ENCODE peak calls at places on chromosome 1, in eight cellular contexts. One of them, this sample, is unnamed.

GRCh38 chr1:115782571-115783281 is 14.2 kb upstream of the CASQ2 start:
- DNase-seq in A549: no peak
- DNase-seq in PC-9: peak
- DNase-seq in effector memory CD4-positive, alpha-beta T cell: no peak
- DNase-seq in RWPE1: peak
- DNase-seq in heart left ventricle: no peak
- DNase-seq in tibial nerve: no peak
- DNase-seq in CD8-positive, alpha-beta T cell: no peak
- DNase-seq in this sample: no peak

GRCh38 chr1:166165661-166166399 is 971 bp downstream of the FAM78B start:
- DNase-seq in PC-9: no peak
- DNase-seq in A549: no peak
- DNase-seq in CD8-positive, alpha-beta T cell: no peak
- DNase-seq in effector memory CD4-positive, alpha-beta T cell: no peak
- DNase-seq in RWPE1: no peak
- DNase-seq in tibial nerve: no peak
- DNase-seq in heart left ventricle: no peak
- DNase-seq in this sample: peak

GRCh38 chr1:40819101-40819500 is 35.5 kb downstream of the KCNQ4 start:
- DNase-seq in RWPE1: no peak
- DNase-seq in tibial nerve: no peak
- DNase-seq in A549: no peak
- DNase-seq in CD8-positive, alpha-beta T cell: no peak
- DNase-seq in effector memory CD4-positive, alpha-beta T cell: no peak
- DNase-seq in heart left ventricle: no peak
- DNase-seq in PC-9: no peak
- DNase-seq in this sample: no peak

GRCh38 chr1:174052621-174053020 is 30.5 kb upstream of the RC3H1 start:
- DNase-seq in RWPE1: no peak
- DNase-seq in CD8-positive, alpha-beta T cell: no peak
- DNase-seq in heart left ventricle: no peak
- DNase-seq in A549: no peak
- DNase-seq in effector memory CD4-positive, alpha-beta T cell: no peak
- DNase-seq in PC-9: no peak
- DNase-seq in tibial nerve: no peak
- DNase-seq in this sample: no peak

GRCh38 chr1:21544095-21544494 is 34.9 kb downstream of the ALPL start:
- DNase-seq in tibial nerve: no peak
- DNase-seq in A549: no peak
- DNase-seq in RWPE1: no peak
- DNase-seq in heart left ventricle: no peak
- DNase-seq in effector memory CD4-positive, alpha-beta T cell: no peak
- DNase-seq in PC-9: no peak
- DNase-seq in CD8-positive, alpha-beta T cell: no peak
- DNase-seq in this sample: no peak

GRCh38 chr1:183493540-183494245 is 21.4 kb downstream of the SMG7 start:
- DNase-seq in effector memory CD4-positive, alpha-beta T cell: no peak
- DNase-seq in A549: no peak
- DNase-seq in CD8-positive, alpha-beta T cell: no peak
- DNase-seq in heart left ventricle: no peak
- DNase-seq in PC-9: peak
- DNase-seq in RWPE1: no peak
- DNase-seq in tibial nerve: no peak
- DNase-seq in this sample: no peak

GRCh38 chr1:101898137-101898536 is 98.6 kb downstream of the OLFM3 start:
- DNase-seq in tibial nerve: no peak
- DNase-seq in effector memory CD4-positive, alpha-beta T cell: no peak
- DNase-seq in RWPE1: no peak
- DNase-seq in heart left ventricle: no peak
- DNase-seq in CD8-positive, alpha-beta T cell: no peak
- DNase-seq in A549: no peak
- DNase-seq in PC-9: no peak
- DNase-seq in this sample: no peak

GRCh38 chr1:27724961-27725373 is 794 bp upstream of the FAM76A start:
- DNase-seq in CD8-positive, alpha-beta T cell: no peak
- DNase-seq in A549: no peak
- DNase-seq in PC-9: no peak
- DNase-seq in heart left ventricle: peak
- DNase-seq in tibial nerve: no peak
- DNase-seq in effector memory CD4-positive, alpha-beta T cell: no peak
- DNase-seq in RWPE1: no peak
- DNase-seq in this sample: peak

GRCh38 chr1:46996659-46997281 is 26.7 kb upstream of the CYP4X1 start:
- DNase-seq in CD8-positive, alpha-beta T cell: no peak
- DNase-seq in A549: no peak
- DNase-seq in effector memory CD4-positive, alpha-beta T cell: no peak
- DNase-seq in RWPE1: no peak
- DNase-seq in heart left ventricle: no peak
- DNase-seq in tibial nerve: no peak
- DNase-seq in PC-9: no peak
- DNase-seq in this sample: no peak

GRCh38 chr1:150535511-150536281 is 13.5 kb upstream of the ADAMTSL4 start:
- DNase-seq in effector memory CD4-positive, alpha-beta T cell: no peak
- DNase-seq in CD8-positive, alpha-beta T cell: no peak
- DNase-seq in A549: no peak
- DNase-seq in heart left ventricle: no peak
- DNase-seq in PC-9: peak
- DNase-seq in tibial nerve: no peak
- DNase-seq in RWPE1: no peak
- DNase-seq in this sample: no peak

GRCh38 chr1:71706030-71706671 is 576.2 kb downstream of the NEGR1 start:
- DNase-seq in tibial nerve: no peak
- DNase-seq in PC-9: no peak
- DNase-seq in effector memory CD4-positive, alpha-beta T cell: no peak
- DNase-seq in RWPE1: no peak
- DNase-seq in heart left ventricle: no peak
- DNase-seq in CD8-positive, alpha-beta T cell: no peak
- DNase-seq in A549: no peak
- DNase-seq in this sample: no peak

GRCh38 chr1:93695411-93696005 is 13.9 kb upstream of the BCAR3 start:
- DNase-seq in PC-9: peak
- DNase-seq in RWPE1: no peak
- DNase-seq in tibial nerve: no peak
- DNase-seq in CD8-positive, alpha-beta T cell: no peak
- DNase-seq in A549: no peak
- DNase-seq in heart left ventricle: no peak
- DNase-seq in effector memory CD4-positive, alpha-beta T cell: no peak
- DNase-seq in this sample: no peak

GRCh38 chr1:154326546-154327465 is 1.5 kb downstream of the ATP8B2 start:
- DNase-seq in PC-9: no peak
- DNase-seq in A549: no peak
- DNase-seq in heart left ventricle: no peak
- DNase-seq in RWPE1: peak
- DNase-seq in CD8-positive, alpha-beta T cell: no peak
- DNase-seq in effector memory CD4-positive, alpha-beta T cell: no peak
- DNase-seq in tibial nerve: peak
- DNase-seq in this sample: peak

GRCh38 chr1:26537951-26538352 is 8.4 kb downstream of the RPS6KA1 start:
- DNase-seq in A549: peak
- DNase-seq in CD8-positive, alpha-beta T cell: no peak
- DNase-seq in effector memory CD4-positive, alpha-beta T cell: no peak
- DNase-seq in RWPE1: peak
- DNase-seq in heart left ventricle: no peak
- DNase-seq in PC-9: peak
- DNase-seq in tibial nerve: no peak
- DNase-seq in this sample: no peak

GRCh38 chr1:113804421-113805255 is 7.6 kb downstream of the RSBN1 start:
- DNase-seq in heart left ventricle: no peak
- DNase-seq in PC-9: peak
- DNase-seq in effector memory CD4-positive, alpha-beta T cell: no peak
- DNase-seq in CD8-positive, alpha-beta T cell: no peak
- DNase-seq in A549: peak
- DNase-seq in tibial nerve: no peak
- DNase-seq in RWPE1: peak
- DNase-seq in this sample: no peak

GRCh38 chr1:18109756-18110597 is 2.4 kb downstream of the IGSF21 start:
- DNase-seq in CD8-positive, alpha-beta T cell: no peak
- DNase-seq in RWPE1: no peak
- DNase-seq in heart left ventricle: peak
- DNase-seq in A549: peak
- DNase-seq in PC-9: no peak
- DNase-seq in effector memory CD4-positive, alpha-beta T cell: no peak
- DNase-seq in tibial nerve: peak
- DNase-seq in this sample: peak

GRCh38 chr1:107648071-107648470 is 316.9 kb downstream of the VAV3 start:
- DNase-seq in heart left ventricle: no peak
- DNase-seq in tibial nerve: no peak
- DNase-seq in PC-9: no peak
- DNase-seq in RWPE1: peak
- DNase-seq in effector memory CD4-positive, alpha-beta T cell: no peak
- DNase-seq in A549: no peak
- DNase-seq in CD8-positive, alpha-beta T cell: no peak
- DNase-seq in this sample: no peak

GRCh38 chr1:8003431-8004112 is 22.5 kb downstream of the ERRFI1 start:
- DNase-seq in RWPE1: no peak
- DNase-seq in effector memory CD4-positive, alpha-beta T cell: no peak
- DNase-seq in PC-9: no peak
- DNase-seq in CD8-positive, alpha-beta T cell: no peak
- DNase-seq in heart left ventricle: no peak
- DNase-seq in tibial nerve: no peak
- DNase-seq in A549: no peak
- DNase-seq in this sample: no peak

GRCh38 chr1:203289281-203289981 is 15.9 kb upstream of the BTG2 start:
- DNase-seq in effector memory CD4-positive, alpha-beta T cell: peak
- DNase-seq in tibial nerve: no peak
- DNase-seq in heart left ventricle: peak
- DNase-seq in PC-9: no peak
- DNase-seq in CD8-positive, alpha-beta T cell: peak
- DNase-seq in A549: no peak
- DNase-seq in RWPE1: no peak
- DNase-seq in this sample: no peak

GRCh38 chr1:66352783-66353182 is 181.2 kb upstream of the SGIP1 start:
- DNase-seq in tibial nerve: no peak
- DNase-seq in heart left ventricle: no peak
- DNase-seq in A549: no peak
- DNase-seq in PC-9: no peak
- DNase-seq in effector memory CD4-positive, alpha-beta T cell: no peak
- DNase-seq in CD8-positive, alpha-beta T cell: no peak
- DNase-seq in RWPE1: no peak
- DNase-seq in this sample: no peak

GRCh38 chr1:39393645-39394044 is 97.8 kb upstream of the BMP8A start:
- DNase-seq in effector memory CD4-positive, alpha-beta T cell: no peak
- DNase-seq in tibial nerve: no peak
- DNase-seq in CD8-positive, alpha-beta T cell: no peak
- DNase-seq in PC-9: no peak
- DNase-seq in heart left ventricle: no peak
- DNase-seq in RWPE1: no peak
- DNase-seq in A549: no peak
- DNase-seq in this sample: no peak

GRCh38 chr1:78061825-78062523 is 16.2 kb downstream of the GIPC2 start:
- DNase-seq in tibial nerve: no peak
- DNase-seq in RWPE1: no peak
- DNase-seq in effector memory CD4-positive, alpha-beta T cell: no peak
- DNase-seq in heart left ventricle: no peak
- DNase-seq in CD8-positive, alpha-beta T cell: no peak
- DNase-seq in PC-9: peak
- DNase-seq in A549: no peak
- DNase-seq in this sample: no peak

GRCh38 chr1:80533178-80533577 is 1267.6 kb upstream of the ADGRL2 start:
- DNase-seq in tibial nerve: no peak
- DNase-seq in CD8-positive, alpha-beta T cell: no peak
- DNase-seq in heart left ventricle: no peak
- DNase-seq in effector memory CD4-positive, alpha-beta T cell: no peak
- DNase-seq in PC-9: no peak
- DNase-seq in RWPE1: no peak
- DNase-seq in A549: no peak
- DNase-seq in this sample: no peak

GRCh38 chr1:109322974-109323373 is 16.2 kb upstream of the MYBPHL start:
- DNase-seq in tibial nerve: no peak
- DNase-seq in effector memory CD4-positive, alpha-beta T cell: no peak
- DNase-seq in RWPE1: no peak
- DNase-seq in heart left ventricle: no peak
- DNase-seq in A549: no peak
- DNase-seq in PC-9: no peak
- DNase-seq in CD8-positive, alpha-beta T cell: no peak
- DNase-seq in this sample: no peak
- H3K27ac ChIP-seq in tibial nerve: no peak
- H3K27ac ChIP-seq in effector memory CD4-positive, alpha-beta T cell: no peak
- H3K27ac ChIP-seq in RWPE1: no peak
- H3K27ac ChIP-seq in heart left ventricle: no peak
- H3K27ac ChIP-seq in A549: no peak
- H3K27ac ChIP-seq in PC-9: no peak
- H3K27ac ChIP-seq in CD8-positive, alpha-beta T cell: no peak
- H3K27ac ChIP-seq in this sample: no peak

GRCh38 chr1:161886589-161886988 is 120.5 kb downstream of the ATF6 start:
- DNase-seq in A549: no peak
- DNase-seq in effector memory CD4-positive, alpha-beta T cell: no peak
- DNase-seq in tibial nerve: no peak
- DNase-seq in heart left ventricle: no peak
- DNase-seq in RWPE1: no peak
- DNase-seq in PC-9: no peak
- DNase-seq in CD8-positive, alpha-beta T cell: no peak
- DNase-seq in this sample: no peak

GRCh38 chr1:161885759-161886158 is 119.6 kb downstream of the ATF6 start:
- DNase-seq in A549: no peak
- DNase-seq in heart left ventricle: no peak
- DNase-seq in PC-9: no peak
- DNase-seq in tibial nerve: no peak
- DNase-seq in effector memory CD4-positive, alpha-beta T cell: no peak
- DNase-seq in CD8-positive, alpha-beta T cell: no peak
- DNase-seq in RWPE1: no peak
- DNase-seq in this sample: no peak

GRCh38 chr1:161884475-161884874 is 118.4 kb downstream of the ATF6 start:
- DNase-seq in RWPE1: no peak
- DNase-seq in CD8-positive, alpha-beta T cell: no peak
- DNase-seq in PC-9: no peak
- DNase-seq in A549: no peak
- DNase-seq in effector memory CD4-positive, alpha-beta T cell: no peak
- DNase-seq in heart left ventricle: no peak
- DNase-seq in tibial nerve: no peak
- DNase-seq in this sample: no peak

GRCh38 chr1:161887724-161888287 is 121.7 kb downstream of the ATF6 start:
- DNase-seq in RWPE1: no peak
- DNase-seq in PC-9: no peak
- DNase-seq in effector memory CD4-positive, alpha-beta T cell: no peak
- DNase-seq in tibial nerve: no peak
- DNase-seq in A549: no peak
- DNase-seq in heart left ventricle: no peak
- DNase-seq in CD8-positive, alpha-beta T cell: no peak
- DNase-seq in this sample: no peak

GRCh38 chr1:161885013-161885412 is 118.9 kb downstream of the ATF6 start:
- DNase-seq in PC-9: no peak
- DNase-seq in CD8-positive, alpha-beta T cell: no peak
- DNase-seq in tibial nerve: no peak
- DNase-seq in effector memory CD4-positive, alpha-beta T cell: no peak
- DNase-seq in RWPE1: peak
- DNase-seq in A549: peak
- DNase-seq in heart left ventricle: no peak
- DNase-seq in this sample: peak
- H3K27ac ChIP-seq in PC-9: no peak
- H3K27ac ChIP-seq in CD8-positive, alpha-beta T cell: no peak
- H3K27ac ChIP-seq in tibial nerve: peak
- H3K27ac ChIP-seq in effector memory CD4-positive, alpha-beta T cell: no peak
- H3K27ac ChIP-seq in RWPE1: no peak
- H3K27ac ChIP-seq in A549: peak
- H3K27ac ChIP-seq in heart left ventricle: no peak
- H3K27ac ChIP-seq in this sample: no peak

GRCh38 chr1:119141660-119142059 is 1.2 kb upstream of the WARS2 start:
- DNase-seq in A549: no peak
- DNase-seq in heart left ventricle: no peak
- DNase-seq in RWPE1: no peak
- DNase-seq in CD8-positive, alpha-beta T cell: no peak
- DNase-seq in effector memory CD4-positive, alpha-beta T cell: no peak
- DNase-seq in PC-9: no peak
- DNase-seq in tibial nerve: no peak
- DNase-seq in this sample: no peak
- H3K27ac ChIP-seq in A549: no peak
- H3K27ac ChIP-seq in heart left ventricle: no peak
- H3K27ac ChIP-seq in RWPE1: no peak
- H3K27ac ChIP-seq in CD8-positive, alpha-beta T cell: no peak
- H3K27ac ChIP-seq in effector memory CD4-positive, alpha-beta T cell: no peak
- H3K27ac ChIP-seq in PC-9: peak
- H3K27ac ChIP-seq in tibial nerve: no peak
- H3K27ac ChIP-seq in this sample: no peak

GRCh38 chr1:172960454-172961208 is 90.1 kb downstream of the TNFSF18 start:
- DNase-seq in PC-9: no peak
- DNase-seq in tibial nerve: no peak
- DNase-seq in CD8-positive, alpha-beta T cell: no peak
- DNase-seq in effector memory CD4-positive, alpha-beta T cell: no peak
- DNase-seq in RWPE1: no peak
- DNase-seq in heart left ventricle: no peak
- DNase-seq in A549: no peak
- DNase-seq in this sample: no peak
- H3K27ac ChIP-seq in PC-9: no peak
- H3K27ac ChIP-seq in tibial nerve: no peak
- H3K27ac ChIP-seq in CD8-positive, alpha-beta T cell: no peak
- H3K27ac ChIP-seq in effector memory CD4-positive, alpha-beta T cell: no peak
- H3K27ac ChIP-seq in RWPE1: no peak
- H3K27ac ChIP-seq in heart left ventricle: no peak
- H3K27ac ChIP-seq in A549: peak
- H3K27ac ChIP-seq in this sample: no peak

This sample was measured in heart right ventricle.